ENCODE peak calls at places on chromosomes 12 and 14, in seven cellular contexts. A is activated gamma-delta T cell treated with Interleukin-2 at 50 U/mL for 16 hours, G is non-pigmented ciliary epithelial cell, T is cardiac muscle cell, L is NCI-H226, Y is HCEC 1CT, U is astrocyte of the spinal cord. Z is an unnamed sample.

GRCh38 chr14:91358654-91359210 is 58.9 kb downstream of the CCDC88C start:
- DNase-seq in L (no peak), A (no peak), U (no peak), Y (no peak), G (no peak), T (no peak), Z (no peak)

GRCh38 chr12:110531741-110532333 is 29.7 kb downstream of the RAD9B start:
- DNase-seq in U (peak), G (no peak), A (no peak), L (no peak), Y (peak), T (no peak), Z (peak)

GRCh38 chr14:76603713-76604112 is 157.6 kb upstream of the VASH1 start:
- DNase-seq in T (no peak), Y (no peak), G (no peak), L (no peak), A (no peak), U (no peak), Z (no peak)

GRCh38 chr12:67367843-67368242 is 98.7 kb downstream of the CAND1 start:
- DNase-seq in Y (no peak), L (no peak), G (no peak), U (no peak), T (no peak), A (no peak), Z (no peak)

GRCh38 chr12:639988-640387 is 23.3 kb downstream of the NINJ2 start:
- DNase-seq in L (no peak), U (no peak), T (no peak), Y (no peak), A (no peak), G (no peak), Z (no peak)

GRCh38 chr14:51860164-51860835 is at the start of gene GNG2:
- DNase-seq in L (peak), G (no peak), A (peak), T (peak), Y (peak), U (peak), Z (peak)

GRCh38 chr14:89405712-89406111 is 11.3 kb downstream of the FOXN3 start:
- DNase-seq in G (no peak), L (no peak), Y (no peak), A (no peak), U (no peak), T (no peak), Z (no peak)

GRCh38 chr14:36217732-36218131 is 41.2 kb upstream of the PTCSC3 start:
- DNase-seq in Y (no peak), T (no peak), L (no peak), U (no peak), G (no peak), A (no peak), Z (peak)

GRCh38 chr12:121355818-121356217 is 3.6 kb upstream of the ANAPC5 start:
- DNase-seq in T (no peak), A (no peak), L (no peak), U (no peak), Y (no peak), G (no peak), Z (no peak)

GRCh38 chr12:88298761-88299242 is 156.7 kb downstream of the TMTC3 start:
- DNase-seq in A (no peak), G (peak), T (peak), Y (peak), L (peak), U (peak), Z (peak)

GRCh38 chr12:1936406-1937320 is 18.2 kb upstream of the CACNA2D4 start:
- DNase-seq in U (peak), Y (no peak), G (peak), T (no peak), A (no peak), L (peak), Z (peak)

GRCh38 chr12:1064317-1064716 is 73.3 kb downstream of the ERC1 start:
- DNase-seq in Y (no peak), L (no peak), T (no peak), U (no peak), A (no peak), G (no peak), Z (no peak)

GRCh38 chr14:105050551-105050897 is 14.7 kb downstream of the GPR132 start:
- DNase-seq in A (no peak), U (no peak), L (peak), G (no peak), Y (peak), T (no peak), Z (peak)

GRCh38 chr14:52025310-52025709 is 36.0 kb downstream of the RTRAF start:
- DNase-seq in Y (peak), T (no peak), G (peak), A (no peak), U (peak), L (peak), Z (peak)

GRCh38 chr14:104587641-104588040 is 8.1 kb downstream of the C14orf180 start:
- DNase-seq in Y (no peak), G (no peak), A (no peak), T (no peak), U (no peak), L (no peak), Z (no peak)

GRCh38 chr12:121578230-121579189 is 2.3 kb downstream of the KDM2B start:
- DNase-seq in A (peak), Y (no peak), G (no peak), L (no peak), U (no peak), T (peak), Z (no peak)

GRCh38 chr12:113793250-113793649 is 172.9 kb downstream of the RBM19 start:
- DNase-seq in U (no peak), A (no peak), L (no peak), Y (no peak), G (no peak), T (peak), Z (no peak)

GRCh38 chr12:111451649-111452129 is 46.0 kb downstream of the SH2B3 start:
- DNase-seq in A (no peak), U (peak), G (no peak), T (peak), Y (peak), L (no peak), Z (peak)

GRCh38 chr14:79947440-79947839 is 263.9 kb downstream of the DIO2 start:
- DNase-seq in Y (no peak), G (no peak), A (no peak), L (no peak), U (no peak), T (no peak), Z (no peak)

GRCh38 chr14:61031026-61031425 is 50.0 kb downstream of the SLC38A6 start:
- DNase-seq in T (no peak), U (no peak), Y (no peak), A (no peak), L (no peak), G (no peak), Z (no peak)

GRCh38 chr12:40197590-40197989 is 27.2 kb upstream of the LRRK2 start:
- DNase-seq in T (no peak), U (no peak), A (no peak), Y (peak), G (no peak), L (no peak), Z (no peak)

GRCh38 chr14:51289169-51289568 is 49.1 kb downstream of the TMX1 start:
- DNase-seq in L (no peak), Y (no peak), G (no peak), A (no peak), U (no peak), T (no peak), Z (no peak)

GRCh38 chr12:46983393-46983793 is 96.0 kb upstream of the PCED1B start:
- DNase-seq in L (no peak), U (no peak), T (no peak), G (no peak), A (no peak), Y (no peak), Z (no peak)

GRCh38 chr12:131803995-131804521 is 24.1 kb upstream of the MMP17 start:
- DNase-seq in U (peak), Y (peak), A (no peak), G (no peak), T (no peak), L (peak), Z (peak)

GRCh38 chr14:40164083-40164482 is 731.9 kb upstream of the FBXO33 start:
- DNase-seq in Y (no peak), L (peak), T (no peak), G (no peak), A (no peak), U (no peak), Z (peak)

GRCh38 chr12:131133015-131133905 is 179.6 kb downstream of the ADGRD1 start:
- DNase-seq in T (no peak), U (no peak), Y (no peak), G (no peak), L (peak), A (no peak), Z (no peak)

GRCh38 chr14:47438650-47439140 is 236.7 kb downstream of the MDGA2 start:
- DNase-seq in T (peak), A (no peak), G (peak), Y (no peak), L (peak), U (peak), Z (peak)

GRCh38 chr12:11834104-11834812 is 184.8 kb downstream of the ETV6 start:
- DNase-seq in Y (peak), U (no peak), A (no peak), T (no peak), L (peak), G (no peak), Z (peak)

GRCh38 chr12:111314949-111315539 is 53.9 kb downstream of the PHETA1 start:
- DNase-seq in G (no peak), U (no peak), Y (peak), A (no peak), T (no peak), L (peak), Z (peak)

GRCh38 chr12:112167728-112168525 is 42.6 kb downstream of the TRAFD1 start:
- DNase-seq in Y (no peak), G (no peak), L (no peak), T (no peak), U (no peak), A (no peak), Z (no peak)

GRCh38 chr12:130708648-130709047 is 7.5 kb downstream of the RIMBP2 start:
- DNase-seq in A (no peak), L (no peak), Y (no peak), U (no peak), T (no peak), G (no peak), Z (no peak)

GRCh38 chr12:55721601-55722213 is 1.5 kb downstream of the RDH5 start:
- DNase-seq in A (no peak), L (no peak), G (no peak), U (no peak), Y (no peak), T (no peak), Z (peak)

GRCh38 chr14:73465833-73466532 is 7.6 kb upstream of the NUMB start:
- DNase-seq in Y (no peak), U (no peak), L (no peak), G (no peak), A (no peak), T (no peak), Z (peak)

GRCh38 chr14:90179809-90180779 is 76.3 kb upstream of the PSMC1 start:
- DNase-seq in Y (no peak), L (no peak), U (no peak), A (no peak), T (peak), G (no peak), Z (no peak)

GRCh38 chr14:65206448-65207096 is 104.3 kb upstream of the MAX start:
- DNase-seq in Y (peak), G (peak), L (peak), A (no peak), U (peak), T (no peak), Z (peak)